ENCODE peak calls at places on chromosomes 3 and 15, in eight cellular contexts. J is brain microvascular endothelial cell, G is body of pancreas, F is vagina, E is A549, T is fibroblast of the aortic adventitia, D is Calu3, W is fibroblast of pulmonary artery. O is an unnamed sample.

GRCh38 chr3:101509811-101510210 is 3.2 kb downstream of the SENP7 start:
- DNase-seq in E (no peak), D (no peak), F (no peak), T (peak; percentile 38), G (no peak), W (peak; percentile 47), J (no peak), O (no peak)

GRCh38 chr15:26945046-26945445 is 25.9 kb upstream of the GABRG3 start:
- DNase-seq in E (no peak), J (no peak), G (no peak), D (no peak), W (no peak), T (no peak), F (no peak), O (no peak)

GRCh38 chr3:20846081-20846480 is 660.1 kb upstream of the SGO1 start:
- DNase-seq in E (no peak), D (no peak), J (no peak), W (no peak), G (no peak), F (no peak), T (no peak), O (no peak)

GRCh38 chr3:14899993-14900618 is 47.3 kb upstream of the NR2C2 start:
- DNase-seq in T (no peak), J (no peak), W (no peak), F (no peak), E (no peak), G (no peak), D (peak; percentile 20), O (no peak)

GRCh38 chr3:143627336-143627735 is 220.9 kb downstream of the SLC9A9 start:
- DNase-seq in D (no peak), J (peak; percentile 47), G (no peak), E (no peak), W (peak; percentile 14), T (peak; percentile 13), F (no peak), O (no peak)

GRCh38 chr3:4864503-4864902 is 114.7 kb upstream of the BHLHE40 start:
- DNase-seq in W (peak; percentile 60), E (no peak), G (no peak), J (no peak), F (no peak), T (peak; percentile 25), D (no peak), O (no peak)

GRCh38 chr15:74470631-74471396 is 9.9 kb upstream of the UBL7 start:
- DNase-seq in E (no peak), G (no peak), F (no peak), T (no peak), D (no peak), W (no peak), J (no peak), O (no peak)

GRCh38 chr3:117411991-117412390 is 702.4 kb downstream of the TUSC7 start:
- DNase-seq in E (no peak), T (no peak), G (no peak), W (no peak), D (no peak), F (no peak), J (no peak), O (no peak)

GRCh38 chr3:69774029-69774428 is 34.8 kb downstream of the MITF start:
- DNase-seq in G (peak; percentile 55), D (no peak), T (peak; percentile 23), W (no peak), J (no peak), E (no peak), F (no peak), O (no peak)

GRCh38 chr15:22979069-22979698 is 984 bp downstream of the CYFIP1 start:
- DNase-seq in F (no peak), D (peak; percentile 25), G (peak; percentile 76), T (peak; percentile 49), W (peak; percentile 52), E (peak; percentile 73), J (peak; percentile 40), O (peak; percentile 69)

GRCh38 chr15:52710050-52710709 is 31.0 kb upstream of the ATOSA start:
- DNase-seq in F (no peak), W (no peak), G (no peak), D (no peak), T (no peak), J (no peak), E (no peak), O (no peak)

GRCh38 chr15:38610748-38611147 is 46.1 kb upstream of the RASGRP1 start:
- DNase-seq in J (no peak), W (no peak), F (no peak), T (no peak), E (no peak), D (no peak), G (no peak), O (no peak)

GRCh38 chr15:40048155-40048792 is 9.3 kb upstream of the SRP14 start:
- DNase-seq in J (no peak), W (no peak), D (no peak), T (no peak), E (no peak), F (no peak), G (no peak), O (no peak)

GRCh38 chr3:116264546-116265174 is 180.6 kb downstream of the LSAMP start:
- DNase-seq in J (no peak), T (no peak), F (no peak), W (peak; percentile 17), E (no peak), D (no peak), G (no peak), O (no peak)

GRCh38 chr15:90232941-90233700 is 620 bp downstream of the CIB1 start:
- DNase-seq in T (peak; percentile 52), W (peak; percentile 29), D (peak; percentile 71), J (peak; percentile 14), G (peak; percentile 88), F (no peak), E (peak; percentile 85), O (peak; percentile 51)

GRCh38 chr3:153052096-153052460 is 109.9 kb upstream of the RAP2B start:
- DNase-seq in G (no peak), J (peak; percentile 95), W (peak; percentile 90), E (peak; percentile 83), T (peak; percentile 93), D (peak; percentile 86), F (no peak), O (no peak)

GRCh38 chr3:14298991-14299555 is 103.3 kb upstream of the SLC6A6 start:
- DNase-seq in T (no peak), W (no peak), G (no peak), J (no peak), D (no peak), E (no peak), F (no peak), O (no peak)

GRCh38 chr3:66501483-66502266 is 853 bp upstream of the LRIG1 start:
- DNase-seq in D (no peak), E (no peak), F (no peak), T (no peak), W (no peak), G (peak; percentile 49), J (no peak), O (no peak)
- TF ChIP-seq CTCF in D (no peak), E (no peak), F (no peak), T (peak; percentile 65), W (peak; percentile 39), G (no peak), J (peak; percentile 59), O (no peak)

DNA sequence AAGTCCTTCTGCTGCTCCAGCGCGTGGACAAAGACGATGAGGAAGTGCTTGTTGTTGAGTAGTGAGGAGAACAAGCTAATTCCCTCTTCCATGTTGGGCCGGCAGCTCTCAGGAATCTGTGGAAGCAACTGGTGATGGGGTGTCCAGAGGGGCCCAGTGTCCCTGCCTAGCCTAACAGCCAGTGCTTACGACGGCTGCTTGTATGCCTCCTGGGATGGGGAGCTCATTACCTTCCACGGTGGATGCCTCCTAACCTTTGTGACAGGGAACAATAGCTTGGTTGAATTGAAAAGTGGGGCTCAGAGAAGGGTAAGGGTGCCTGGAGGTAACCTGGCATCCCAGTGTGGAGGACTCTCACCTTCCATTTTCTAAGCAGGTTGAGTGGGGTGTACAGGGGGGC is 22.9 kb downstream of the H1-8 start:
- DNase-seq in W (no peak), G (no peak), T (no peak), J (no peak), E (no peak), F (no peak), D (no peak), O (no peak)
- TF ChIP-seq CTCF in W (no peak), G (no peak), T (no peak), J (no peak), E (no peak), F (no peak), D (no peak), O (no peak)

DNA sequence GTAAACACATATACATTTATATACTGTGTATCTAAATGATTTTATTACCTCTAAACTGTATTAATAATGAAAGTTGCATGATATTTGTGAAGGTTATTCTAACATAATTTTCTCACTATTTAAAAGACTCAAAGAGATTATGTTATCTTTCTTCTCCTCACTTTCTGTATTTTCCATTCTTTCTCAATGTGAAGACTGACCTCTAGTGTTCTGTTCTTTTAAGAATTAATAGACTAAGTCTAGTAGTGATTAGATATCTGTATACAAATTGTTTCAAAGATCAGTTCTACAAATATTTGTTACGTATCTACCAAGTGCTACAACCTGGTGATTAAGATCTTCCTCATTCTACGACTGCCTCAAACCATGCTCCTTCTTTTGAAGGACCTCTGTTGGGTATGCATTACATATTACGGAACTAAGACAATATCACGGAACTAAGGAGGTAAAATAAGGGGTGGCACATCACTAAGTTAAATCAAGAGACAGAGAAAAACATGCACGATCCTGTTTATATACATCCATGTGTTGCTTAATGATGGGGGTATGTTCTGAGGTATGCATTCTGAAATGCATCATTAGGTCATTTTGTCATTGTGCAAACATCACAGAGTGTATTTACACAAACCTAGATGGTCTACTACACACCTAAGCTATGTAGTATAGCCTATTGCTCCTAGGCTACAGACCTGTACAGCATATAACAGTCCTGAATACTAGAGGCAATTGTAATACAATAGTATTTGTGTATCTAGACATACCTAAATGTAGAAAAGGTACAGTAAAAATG is 161.5 kb upstream of the KBTBD8 start:
- DNase-seq in D (no peak), E (no peak), F (no peak), W (peak; percentile 11), G (no peak), T (peak; percentile 24), J (no peak), O (no peak)
- TF ChIP-seq CTCF in D (no peak), E (peak; percentile 16), F (no peak), W (no peak), G (peak; percentile 18), T (peak; percentile 6), J (no peak), O (no peak)

GRCh38 chr15:44580105-44580504 is 43.2 kb downstream of the EIF3J start:
- DNase-seq in G (no peak), F (no peak), D (no peak), T (no peak), W (no peak), J (no peak), E (no peak), O (no peak)

GRCh38 chr15:44588541-44588940 is 51.6 kb downstream of the EIF3J start:
- DNase-seq in D (no peak), W (no peak), E (no peak), G (no peak), J (no peak), T (no peak), F (no peak), O (no peak)

GRCh38 chr15:44585633-44586032 is 48.7 kb downstream of the EIF3J start:
- DNase-seq in W (no peak), D (no peak), J (no peak), T (no peak), F (no peak), G (no peak), E (no peak), O (no peak)

GRCh38 chr15:44584162-44584749 is 47.3 kb downstream of the EIF3J start:
- DNase-seq in J (no peak), W (peak; percentile 51), T (peak; percentile 13), G (peak; percentile 65), F (no peak), E (peak; percentile 62), D (peak; percentile 56), O (no peak)
- TF ChIP-seq CTCF in J (peak; percentile 73), W (peak; percentile 56), T (peak; percentile 26), G (peak; percentile 16), F (no peak), E (peak; percentile 50), D (no peak), O (peak; percentile 65)

O was measured in GM13977.